ENCODE peak calls at places on chromosomes 3 and 15, in ten cellular contexts. S is ovary; J is psoas muscle; G is HCT116; Z is OCI-LY7; C is endothelial cell of umbilical vein; K is adipocyte; A is CD4-positive, alpha-beta T cell; L is tibial artery; H is uterus. M is an unnamed sample.

GRCh38 chr15:58549013-58549779 is 117.4 kb downstream of the LIPC start:
- DNase-seq in A (no peak), S (no peak), H (no peak), J (no peak), C (no peak), K (peak; percentile 85), Z (no peak), G (no peak), L (no peak), M (no peak)

GRCh38 chr3:178352300-178353021 is 183.8 kb upstream of the KCNMB2 start:
- DNase-seq in S (no peak), G (no peak), A (no peak), C (peak; percentile 90), J (no peak), H (no peak), K (peak; percentile 87), Z (no peak), L (no peak), M (no peak)

GRCh38 chr15:74835312-74835823 is 7.6 kb downstream of the ULK3 start:
- DNase-seq in H (no peak), L (no peak), A (peak; percentile 41), G (peak; percentile 69), Z (peak; percentile 53), C (peak; percentile 51), K (peak; percentile 65), S (peak; percentile 65), J (peak; percentile 59), M (no peak)

GRCh38 chr3:49236226-49236625 is 40.8 kb downstream of the C3orf62 start:
- DNase-seq in H (no peak), L (no peak), K (no peak), C (peak; percentile 82), J (no peak), A (no peak), S (no peak), Z (no peak), G (no peak), M (no peak)

GRCh38 chr3:58049143-58049785 is 41.0 kb downstream of the FLNB start:
- DNase-seq in S (peak; percentile 68), H (peak; percentile 76), C (peak; percentile 91), G (peak; percentile 95), L (peak; percentile 78), A (no peak), K (peak; percentile 62), J (peak; percentile 25), Z (no peak), M (no peak)

GRCh38 chr15:98123297-98123696 is 162.8 kb downstream of the ARRDC4 start:
- DNase-seq in J (no peak), K (no peak), G (no peak), L (no peak), C (no peak), H (no peak), S (no peak), A (no peak), Z (no peak), M (no peak)

GRCh38 chr15:101194246-101195138 is 57.4 kb downstream of the CHSY1 start:
- DNase-seq in G (no peak), H (no peak), L (no peak), J (no peak), S (no peak), K (peak; percentile 34), Z (no peak), A (no peak), C (no peak), M (no peak)

GRCh38 chr3:4838621-4839022 is 140.6 kb upstream of the BHLHE40 start:
- DNase-seq in L (no peak), G (no peak), H (no peak), A (no peak), S (no peak), Z (no peak), J (no peak), C (no peak), K (no peak), M (no peak)

GRCh38 chr3:127011270-127011992 is 28.5 kb downstream of the PLXNA1 start:
- DNase-seq in H (no peak), A (no peak), G (no peak), C (no peak), S (no peak), L (peak; percentile 86), K (peak; percentile 87), J (peak; percentile 63), Z (no peak), M (no peak)

GRCh38 chr15:27483124-27483523 is 512.1 kb downstream of the GABRG3 start:
- DNase-seq in C (no peak), S (no peak), K (no peak), G (no peak), H (no peak), Z (no peak), A (no peak), L (no peak), J (no peak), M (no peak)
- H3K9me3 ChIP-seq in C (peaks cover 6% of the 10 kb centered on the region), S (no peaks in the 10 kb centered on the region), K (no peaks in the 10 kb centered on the region), G (peaks cover 17% of the 10 kb centered on the region), H (no peaks in the 10 kb centered on the region), Z (no peaks in the 10 kb centered on the region), A (no peaks in the 10 kb centered on the region), L (no peaks in the 10 kb centered on the region), J (no peaks in the 10 kb centered on the region), M (peaks cover 3% of the 10 kb centered on the region)

DNA sequence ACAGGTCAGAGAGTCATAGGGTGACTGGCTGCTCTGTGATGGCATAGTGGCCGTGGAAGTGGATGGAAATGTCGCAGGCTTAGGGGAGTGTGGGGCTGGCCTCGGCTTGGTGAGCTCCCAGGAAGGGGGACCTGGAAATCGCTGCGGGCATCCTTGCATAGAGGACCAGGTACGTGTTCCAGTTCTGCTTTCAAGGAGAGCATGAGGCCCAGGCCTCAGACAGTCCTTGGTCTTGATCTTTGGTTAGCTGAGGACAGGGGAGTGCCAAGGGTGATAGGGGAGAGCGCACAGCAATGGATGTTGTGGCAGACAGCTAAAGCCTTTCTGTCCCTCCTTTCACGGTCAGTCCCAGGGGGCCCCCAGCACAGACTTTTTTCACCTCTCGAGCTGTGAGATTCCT is 110.5 kb downstream of the SNRPN start:
- DNase-seq in L (no peak), K (no peak), H (no peak), A (no peak), C (no peak), Z (no peak), J (no peak), S (no peak), G (no peak), M (no peak)
- H3K9me3 ChIP-seq in L (peaks cover 100% of the 10 kb centered on the region), K (peaks cover 100% of the 10 kb centered on the region), H (no peaks in the 10 kb centered on the region), A (peaks cover 100% of the 10 kb centered on the region), C (peaks cover 89% of the 10 kb centered on the region), Z (no peaks in the 10 kb centered on the region), J (peaks cover 98% of the 10 kb centered on the region), S (peaks cover 100% of the 10 kb centered on the region), G (peaks cover 27% of the 10 kb centered on the region), M (peaks cover 48% of the 10 kb centered on the region)

DNA sequence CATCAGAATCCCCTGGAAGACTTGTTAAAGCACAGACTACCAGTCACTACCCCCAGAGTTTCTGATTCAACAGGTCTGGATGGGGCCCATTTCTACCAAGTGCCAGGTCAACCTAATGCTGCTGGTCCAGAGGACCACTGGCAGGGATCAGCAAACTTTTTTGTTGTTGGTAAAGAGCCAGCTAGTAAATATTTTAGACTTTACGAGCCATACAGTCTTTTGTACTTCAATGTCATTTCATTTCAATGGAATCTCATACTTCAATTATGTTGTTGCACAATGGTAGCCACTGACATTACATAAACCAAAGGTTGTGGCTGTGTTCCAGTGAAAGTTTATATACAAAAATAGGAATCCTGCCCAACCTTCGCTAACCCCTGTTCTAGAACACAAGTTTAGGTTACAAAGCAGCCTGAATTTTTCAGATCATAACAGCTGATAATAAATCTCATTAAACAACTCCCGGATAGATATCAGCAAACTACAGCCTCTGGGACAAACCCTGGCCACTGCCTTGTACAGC is 28.7 kb downstream of the ULK4 start:
- DNase-seq in L (no peak), J (no peak), S (no peak), C (peak; percentile 21), K (peak; percentile 88), A (no peak), G (no peak), Z (no peak), H (no peak), M (no peak)
- H3K9me3 ChIP-seq in L (no peaks in the 10 kb centered on the region), J (no peaks in the 10 kb centered on the region), S (no peaks in the 10 kb centered on the region), C (no peaks in the 10 kb centered on the region), K (no peaks in the 10 kb centered on the region), A (no peaks in the 10 kb centered on the region), G (no peaks in the 10 kb centered on the region), Z (no peaks in the 10 kb centered on the region), H (no peaks in the 10 kb centered on the region), M (no peaks in the 10 kb centered on the region)

DNA sequence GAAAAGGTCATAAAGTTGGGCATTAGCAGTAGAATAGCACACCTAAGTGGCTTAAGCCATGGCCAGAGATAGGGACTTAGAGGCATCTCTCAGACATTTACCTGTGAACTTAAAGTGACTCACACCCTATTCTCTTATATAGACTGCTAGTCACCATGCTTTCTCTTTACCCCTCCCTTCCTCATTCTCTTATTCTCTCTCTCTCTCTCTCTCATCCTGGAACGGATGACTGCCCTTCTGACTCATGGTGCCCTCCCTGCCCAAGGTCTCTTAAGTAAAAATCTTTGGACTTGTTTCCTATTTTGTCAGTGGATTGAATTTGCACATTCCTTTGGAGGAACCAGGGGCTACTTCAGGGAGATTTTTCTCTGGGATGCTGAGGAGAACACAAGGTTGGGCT is 58.8 kb downstream of the NPAP1 start:
- DNase-seq in H (no peak), A (no peak), K (no peak), G (no peak), C (no peak), S (no peak), L (no peak), Z (no peak), J (no peak), M (no peak)
- H3K9me3 ChIP-seq in H (no peaks in the 10 kb centered on the region), A (no peaks in the 10 kb centered on the region), K (no peaks in the 10 kb centered on the region), G (peaks cover 4% of the 10 kb centered on the region), C (peaks cover 6% of the 10 kb centered on the region), S (no peaks in the 10 kb centered on the region), L (no peaks in the 10 kb centered on the region), Z (no peaks in the 10 kb centered on the region), J (no peaks in the 10 kb centered on the region), M (peaks cover 3% of the 10 kb centered on the region)

GRCh38 chr3:101423984-101424888 is 88.8 kb downstream of the SENP7 start:
- DNase-seq in S (no peak), Z (no peak), H (no peak), C (no peak), G (no peak), J (no peak), A (no peak), L (no peak), K (no peak), M (no peak)
- H3K9me3 ChIP-seq in S (no peaks in the 10 kb centered on the region), Z (no peaks in the 10 kb centered on the region), H (no peaks in the 10 kb centered on the region), C (no peaks in the 10 kb centered on the region), G (no peaks in the 10 kb centered on the region), J (no peaks in the 10 kb centered on the region), A (no peaks in the 10 kb centered on the region), L (no peaks in the 10 kb centered on the region), K (no peaks in the 10 kb centered on the region), M (no peaks in the 10 kb centered on the region)

DNA sequence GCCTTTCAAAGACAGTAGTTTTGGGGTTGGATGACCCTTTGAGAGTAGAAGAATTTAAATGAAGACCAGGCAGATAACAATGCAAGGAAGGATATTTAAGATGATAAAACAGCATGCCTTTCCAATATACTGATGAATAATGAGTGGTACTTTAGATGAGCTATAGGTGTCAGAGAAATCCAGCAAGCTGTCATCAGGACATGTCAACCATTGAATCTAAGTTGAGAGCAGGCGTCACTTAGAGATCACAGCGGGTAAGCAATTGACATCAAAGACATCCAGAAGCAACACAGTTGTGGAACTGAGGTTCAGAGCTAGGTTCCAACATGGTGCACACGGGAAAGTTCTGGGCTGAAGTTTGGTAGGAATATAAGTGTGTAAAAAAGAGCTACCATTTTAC is 25.0 kb downstream of the CCDC54 start:
- DNase-seq in H (no peak), L (no peak), S (no peak), A (no peak), C (no peak), Z (no peak), G (no peak), K (no peak), J (no peak), M (no peak)
- H3K9me3 ChIP-seq in H (no peaks in the 10 kb centered on the region), L (no peaks in the 10 kb centered on the region), S (no peaks in the 10 kb centered on the region), A (no peaks in the 10 kb centered on the region), C (no peaks in the 10 kb centered on the region), Z (no peaks in the 10 kb centered on the region), G (no peaks in the 10 kb centered on the region), K (no peaks in the 10 kb centered on the region), J (no peaks in the 10 kb centered on the region), M (no peaks in the 10 kb centered on the region)

GRCh38 chr3:175898194-175898593 is 1039.1 kb downstream of the NAALADL2 start:
- DNase-seq in S (no peak), H (no peak), J (no peak), K (peak; percentile 18), C (no peak), L (no peak), A (no peak), Z (no peak), G (no peak), M (no peak)
- H3K9me3 ChIP-seq in S (no peaks in the 10 kb centered on the region), H (no peaks in the 10 kb centered on the region), J (no peaks in the 10 kb centered on the region), K (peaks cover 5% of the 10 kb centered on the region), C (no peaks in the 10 kb centered on the region), L (no peaks in the 10 kb centered on the region), A (no peaks in the 10 kb centered on the region), Z (no peaks in the 10 kb centered on the region), G (no peaks in the 10 kb centered on the region), M (no peaks in the 10 kb centered on the region)